ENCODE peak calls at places on chromosome 9, in ten cellular contexts. One of them, this sample, is unnamed.

GRCh38 chr9:135741276-135742219 is 39.6 kb downstream of the KCNT1 start:
- DNase-seq in amniotic stem cell: no peak
- DNase-seq in activated CD8-positive, alpha-beta memory T cell treated with anti-CD3 and anti-CD28 coated beads for 24 hours: no peak
- DNase-seq in DMS153: no peak
- DNase-seq in activated CD4-positive, alpha-beta T cell treated with anti-CD3 and anti-CD28 coated beads for 48 hours: no peak
- DNase-seq in left colon: no peak
- DNase-seq in epithelial cell of prostate: no peak
- DNase-seq in AG08395: no peak
- DNase-seq in EL: no peak
- DNase-seq in cardiac muscle cell: no peak
- DNase-seq in this sample: no peak

GRCh38 chr9:109251080-109251775 is 69.6 kb downstream of the EPB41L4B start:
- DNase-seq in amniotic stem cell: no peak
- DNase-seq in activated CD8-positive, alpha-beta memory T cell treated with anti-CD3 and anti-CD28 coated beads for 24 hours: no peak
- DNase-seq in DMS153: peak; percentile 94
- DNase-seq in activated CD4-positive, alpha-beta T cell treated with anti-CD3 and anti-CD28 coated beads for 48 hours: no peak
- DNase-seq in left colon: peak; percentile 59
- DNase-seq in epithelial cell of prostate: peak; percentile 66
- DNase-seq in AG08395: peak; percentile 25
- DNase-seq in EL: peak; percentile 80
- DNase-seq in cardiac muscle cell: peak; percentile 61
- DNase-seq in this sample: peak; percentile 29

GRCh38 chr9:95552814-95553546 is 36.2 kb upstream of the PTCH1 start:
- DNase-seq in amniotic stem cell: no peak
- DNase-seq in activated CD8-positive, alpha-beta memory T cell treated with anti-CD3 and anti-CD28 coated beads for 24 hours: peak; percentile 66
- DNase-seq in DMS153: no peak
- DNase-seq in activated CD4-positive, alpha-beta T cell treated with anti-CD3 and anti-CD28 coated beads for 48 hours: peak; percentile 40
- DNase-seq in left colon: no peak
- DNase-seq in epithelial cell of prostate: no peak
- DNase-seq in AG08395: no peak
- DNase-seq in EL: no peak
- DNase-seq in cardiac muscle cell: peak; percentile 85
- DNase-seq in this sample: no peak

GRCh38 chr9:128884164-128884563 is 2.2 kb downstream of the LRRC8A start:
- DNase-seq in amniotic stem cell: no peak
- DNase-seq in activated CD8-positive, alpha-beta memory T cell treated with anti-CD3 and anti-CD28 coated beads for 24 hours: no peak
- DNase-seq in DMS153: no peak
- DNase-seq in activated CD4-positive, alpha-beta T cell treated with anti-CD3 and anti-CD28 coated beads for 48 hours: no peak
- DNase-seq in left colon: no peak
- DNase-seq in epithelial cell of prostate: no peak
- DNase-seq in AG08395: no peak
- DNase-seq in EL: no peak
- DNase-seq in cardiac muscle cell: no peak
- DNase-seq in this sample: no peak

GRCh38 chr9:7827792-7828191 is 28.2 kb upstream of the DMAC1 start:
- DNase-seq in amniotic stem cell: no peak
- DNase-seq in activated CD8-positive, alpha-beta memory T cell treated with anti-CD3 and anti-CD28 coated beads for 24 hours: no peak
- DNase-seq in DMS153: no peak
- DNase-seq in activated CD4-positive, alpha-beta T cell treated with anti-CD3 and anti-CD28 coated beads for 48 hours: no peak
- DNase-seq in left colon: no peak
- DNase-seq in epithelial cell of prostate: no peak
- DNase-seq in AG08395: no peak
- DNase-seq in EL: no peak
- DNase-seq in cardiac muscle cell: no peak
- DNase-seq in this sample: no peak

GRCh38 chr9:4955836-4956235 is 29.2 kb upstream of the JAK2 start:
- DNase-seq in amniotic stem cell: no peak
- DNase-seq in activated CD8-positive, alpha-beta memory T cell treated with anti-CD3 and anti-CD28 coated beads for 24 hours: no peak
- DNase-seq in DMS153: no peak
- DNase-seq in activated CD4-positive, alpha-beta T cell treated with anti-CD3 and anti-CD28 coated beads for 48 hours: no peak
- DNase-seq in left colon: no peak
- DNase-seq in epithelial cell of prostate: no peak
- DNase-seq in AG08395: no peak
- DNase-seq in EL: peak; percentile 51
- DNase-seq in cardiac muscle cell: peak; percentile 18
- DNase-seq in this sample: peak; percentile 71

GRCh38 chr9:120078112-120078511 is 501.9 kb downstream of the CDK5RAP2 start:
- DNase-seq in amniotic stem cell: no peak
- DNase-seq in activated CD8-positive, alpha-beta memory T cell treated with anti-CD3 and anti-CD28 coated beads for 24 hours: no peak
- DNase-seq in DMS153: no peak
- DNase-seq in activated CD4-positive, alpha-beta T cell treated with anti-CD3 and anti-CD28 coated beads for 48 hours: no peak
- DNase-seq in left colon: no peak
- DNase-seq in epithelial cell of prostate: no peak
- DNase-seq in AG08395: no peak
- DNase-seq in EL: no peak
- DNase-seq in cardiac muscle cell: no peak
- DNase-seq in this sample: no peak

GRCh38 chr9:4086119-4087088 is 213.5 kb downstream of the GLIS3 start:
- DNase-seq in amniotic stem cell: no peak
- DNase-seq in activated CD8-positive, alpha-beta memory T cell treated with anti-CD3 and anti-CD28 coated beads for 24 hours: no peak
- DNase-seq in DMS153: no peak
- DNase-seq in activated CD4-positive, alpha-beta T cell treated with anti-CD3 and anti-CD28 coated beads for 48 hours: no peak
- DNase-seq in left colon: no peak
- DNase-seq in epithelial cell of prostate: no peak
- DNase-seq in AG08395: no peak
- DNase-seq in EL: peak; percentile 65
- DNase-seq in cardiac muscle cell: peak; percentile 64
- DNase-seq in this sample: peak; percentile 37

GRCh38 chr9:71741841-71742648 is 26.3 kb downstream of the CEMIP2 start:
- DNase-seq in amniotic stem cell: no peak
- DNase-seq in activated CD8-positive, alpha-beta memory T cell treated with anti-CD3 and anti-CD28 coated beads for 24 hours: no peak
- DNase-seq in DMS153: no peak
- DNase-seq in activated CD4-positive, alpha-beta T cell treated with anti-CD3 and anti-CD28 coated beads for 48 hours: no peak
- DNase-seq in left colon: no peak
- DNase-seq in epithelial cell of prostate: no peak
- DNase-seq in AG08395: no peak
- DNase-seq in EL: no peak
- DNase-seq in cardiac muscle cell: peak; percentile 92
- DNase-seq in this sample: peak; percentile 82

GRCh38 chr9:130034570-130034969 is 8.4 kb downstream of the FNBP1 start:
- DNase-seq in amniotic stem cell: peak; percentile 50
- DNase-seq in activated CD8-positive, alpha-beta memory T cell treated with anti-CD3 and anti-CD28 coated beads for 24 hours: peak; percentile 61
- DNase-seq in DMS153: no peak
- DNase-seq in activated CD4-positive, alpha-beta T cell treated with anti-CD3 and anti-CD28 coated beads for 48 hours: no peak
- DNase-seq in left colon: no peak
- DNase-seq in epithelial cell of prostate: no peak
- DNase-seq in AG08395: peak; percentile 63
- DNase-seq in EL: peak; percentile 70
- DNase-seq in cardiac muscle cell: peak; percentile 64
- DNase-seq in this sample: peak; percentile 76

GRCh38 chr9:69036319-69036718 is 767 bp downstream of the FXN start:
- DNase-seq in amniotic stem cell: no peak
- DNase-seq in activated CD8-positive, alpha-beta memory T cell treated with anti-CD3 and anti-CD28 coated beads for 24 hours: peak; percentile 66
- DNase-seq in DMS153: no peak
- DNase-seq in activated CD4-positive, alpha-beta T cell treated with anti-CD3 and anti-CD28 coated beads for 48 hours: peak; percentile 20
- DNase-seq in left colon: peak; percentile 30
- DNase-seq in epithelial cell of prostate: no peak
- DNase-seq in AG08395: no peak
- DNase-seq in EL: no peak
- DNase-seq in cardiac muscle cell: peak; percentile 28
- DNase-seq in this sample: no peak

GRCh38 chr9:96320749-96321280 is 18.8 kb upstream of the HSD17B3 start:
- DNase-seq in amniotic stem cell: no peak
- DNase-seq in activated CD8-positive, alpha-beta memory T cell treated with anti-CD3 and anti-CD28 coated beads for 24 hours: no peak
- DNase-seq in DMS153: no peak
- DNase-seq in activated CD4-positive, alpha-beta T cell treated with anti-CD3 and anti-CD28 coated beads for 48 hours: no peak
- DNase-seq in left colon: no peak
- DNase-seq in epithelial cell of prostate: no peak
- DNase-seq in AG08395: no peak
- DNase-seq in EL: no peak
- DNase-seq in cardiac muscle cell: no peak
- DNase-seq in this sample: no peak

GRCh38 chr9:116075191-116075590 is 78.4 kb upstream of the PAPPA start:
- DNase-seq in amniotic stem cell: peak; percentile 49
- DNase-seq in activated CD8-positive, alpha-beta memory T cell treated with anti-CD3 and anti-CD28 coated beads for 24 hours: no peak
- DNase-seq in DMS153: no peak
- DNase-seq in activated CD4-positive, alpha-beta T cell treated with anti-CD3 and anti-CD28 coated beads for 48 hours: no peak
- DNase-seq in left colon: no peak
- DNase-seq in epithelial cell of prostate: no peak
- DNase-seq in AG08395: peak; percentile 75
- DNase-seq in EL: peak; percentile 77
- DNase-seq in cardiac muscle cell: peak; percentile 86
- DNase-seq in this sample: peak; percentile 82

GRCh38 chr9:81548911-81549310 is 140.4 kb downstream of the TLE1 start:
- DNase-seq in amniotic stem cell: no peak
- DNase-seq in activated CD8-positive, alpha-beta memory T cell treated with anti-CD3 and anti-CD28 coated beads for 24 hours: no peak
- DNase-seq in DMS153: no peak
- DNase-seq in activated CD4-positive, alpha-beta T cell treated with anti-CD3 and anti-CD28 coated beads for 48 hours: no peak
- DNase-seq in left colon: no peak
- DNase-seq in epithelial cell of prostate: no peak
- DNase-seq in AG08395: no peak
- DNase-seq in EL: no peak
- DNase-seq in cardiac muscle cell: no peak
- DNase-seq in this sample: no peak

GRCh38 chr9:79263666-79264460 is 307.9 kb upstream of the TLE4 start:
- DNase-seq in amniotic stem cell: no peak
- DNase-seq in activated CD8-positive, alpha-beta memory T cell treated with anti-CD3 and anti-CD28 coated beads for 24 hours: no peak
- DNase-seq in DMS153: peak; percentile 52
- DNase-seq in activated CD4-positive, alpha-beta T cell treated with anti-CD3 and anti-CD28 coated beads for 48 hours: no peak
- DNase-seq in left colon: peak; percentile 22
- DNase-seq in epithelial cell of prostate: no peak
- DNase-seq in AG08395: peak; percentile 49
- DNase-seq in EL: peak; percentile 63
- DNase-seq in cardiac muscle cell: no peak
- DNase-seq in this sample: peak; percentile 1

GRCh38 chr9:129335456-129336129 is 157.5 kb upstream of the IER5L start:
- DNase-seq in amniotic stem cell: no peak
- DNase-seq in activated CD8-positive, alpha-beta memory T cell treated with anti-CD3 and anti-CD28 coated beads for 24 hours: no peak
- DNase-seq in DMS153: no peak
- DNase-seq in activated CD4-positive, alpha-beta T cell treated with anti-CD3 and anti-CD28 coated beads for 48 hours: no peak
- DNase-seq in left colon: peak; percentile 29
- DNase-seq in epithelial cell of prostate: no peak
- DNase-seq in AG08395: no peak
- DNase-seq in EL: no peak
- DNase-seq in cardiac muscle cell: peak; percentile 53
- DNase-seq in this sample: no peak

GRCh38 chr9:14542071-14542470 is 151.2 kb downstream of the ZDHHC21 start:
- DNase-seq in amniotic stem cell: no peak
- DNase-seq in activated CD8-positive, alpha-beta memory T cell treated with anti-CD3 and anti-CD28 coated beads for 24 hours: no peak
- DNase-seq in DMS153: no peak
- DNase-seq in activated CD4-positive, alpha-beta T cell treated with anti-CD3 and anti-CD28 coated beads for 48 hours: no peak
- DNase-seq in left colon: no peak
- DNase-seq in epithelial cell of prostate: no peak
- DNase-seq in AG08395: no peak
- DNase-seq in EL: no peak
- DNase-seq in cardiac muscle cell: no peak
- DNase-seq in this sample: no peak

GRCh38 chr9:127858041-127858512 is 3.6 kb upstream of the ENG start:
- DNase-seq in amniotic stem cell: no peak
- DNase-seq in activated CD8-positive, alpha-beta memory T cell treated with anti-CD3 and anti-CD28 coated beads for 24 hours: no peak
- DNase-seq in DMS153: peak; percentile 60
- DNase-seq in activated CD4-positive, alpha-beta T cell treated with anti-CD3 and anti-CD28 coated beads for 48 hours: no peak
- DNase-seq in left colon: no peak
- DNase-seq in epithelial cell of prostate: no peak
- DNase-seq in AG08395: no peak
- DNase-seq in EL: no peak
- DNase-seq in cardiac muscle cell: peak; percentile 69
- DNase-seq in this sample: peak; percentile 39

GRCh38 chr9:134993996-134994720 is 76.4 kb upstream of the FCN1 start:
- DNase-seq in amniotic stem cell: no peak
- DNase-seq in activated CD8-positive, alpha-beta memory T cell treated with anti-CD3 and anti-CD28 coated beads for 24 hours: no peak
- DNase-seq in DMS153: no peak
- DNase-seq in activated CD4-positive, alpha-beta T cell treated with anti-CD3 and anti-CD28 coated beads for 48 hours: no peak
- DNase-seq in left colon: no peak
- DNase-seq in epithelial cell of prostate: no peak
- DNase-seq in AG08395: no peak
- DNase-seq in EL: no peak
- DNase-seq in cardiac muscle cell: no peak
- DNase-seq in this sample: no peak

GRCh38 chr9:87771251-87772006 is 45.5 kb downstream of the CTSL start:
- DNase-seq in amniotic stem cell: no peak
- DNase-seq in activated CD8-positive, alpha-beta memory T cell treated with anti-CD3 and anti-CD28 coated beads for 24 hours: no peak
- DNase-seq in DMS153: no peak
- DNase-seq in activated CD4-positive, alpha-beta T cell treated with anti-CD3 and anti-CD28 coated beads for 48 hours: no peak
- DNase-seq in left colon: no peak
- DNase-seq in epithelial cell of prostate: no peak
- DNase-seq in AG08395: no peak
- DNase-seq in EL: no peak
- DNase-seq in cardiac muscle cell: no peak
- DNase-seq in this sample: no peak

GRCh38 chr9:128169492-128169891 is 9.4 kb downstream of the BBLN start:
- DNase-seq in amniotic stem cell: no peak
- DNase-seq in activated CD8-positive, alpha-beta memory T cell treated with anti-CD3 and anti-CD28 coated beads for 24 hours: no peak
- DNase-seq in DMS153: no peak
- DNase-seq in activated CD4-positive, alpha-beta T cell treated with anti-CD3 and anti-CD28 coated beads for 48 hours: no peak
- DNase-seq in left colon: no peak
- DNase-seq in epithelial cell of prostate: no peak
- DNase-seq in AG08395: no peak
- DNase-seq in EL: no peak
- DNase-seq in cardiac muscle cell: no peak
- DNase-seq in this sample: no peak

GRCh38 chr9:133683494-133684460 is 47.6 kb downstream of the DBH start:
- DNase-seq in amniotic stem cell: no peak
- DNase-seq in activated CD8-positive, alpha-beta memory T cell treated with anti-CD3 and anti-CD28 coated beads for 24 hours: peak; percentile 88
- DNase-seq in DMS153: no peak
- DNase-seq in activated CD4-positive, alpha-beta T cell treated with anti-CD3 and anti-CD28 coated beads for 48 hours: peak; percentile 64
- DNase-seq in left colon: peak; percentile 24
- DNase-seq in epithelial cell of prostate: no peak
- DNase-seq in AG08395: peak; percentile 36
- DNase-seq in EL: no peak
- DNase-seq in cardiac muscle cell: peak; percentile 66
- DNase-seq in this sample: no peak

GRCh38 chr9:71929223-71929622 is 17.8 kb downstream of the C9orf85 start:
- DNase-seq in amniotic stem cell: no peak
- DNase-seq in activated CD8-positive, alpha-beta memory T cell treated with anti-CD3 and anti-CD28 coated beads for 24 hours: no peak
- DNase-seq in DMS153: no peak
- DNase-seq in activated CD4-positive, alpha-beta T cell treated with anti-CD3 and anti-CD28 coated beads for 48 hours: no peak
- DNase-seq in left colon: no peak
- DNase-seq in epithelial cell of prostate: peak; percentile 94
- DNase-seq in AG08395: no peak
- DNase-seq in EL: peak; percentile 82
- DNase-seq in cardiac muscle cell: no peak
- DNase-seq in this sample: peak; percentile 33

GRCh38 chr9:88197781-88198345 is 59.6 kb upstream of the SPATA31C2 start:
- DNase-seq in amniotic stem cell: no peak
- DNase-seq in activated CD8-positive, alpha-beta memory T cell treated with anti-CD3 and anti-CD28 coated beads for 24 hours: no peak
- DNase-seq in DMS153: no peak
- DNase-seq in activated CD4-positive, alpha-beta T cell treated with anti-CD3 and anti-CD28 coated beads for 48 hours: no peak
- DNase-seq in left colon: no peak
- DNase-seq in epithelial cell of prostate: peak; percentile 51
- DNase-seq in AG08395: peak; percentile 81
- DNase-seq in EL: peak; percentile 92
- DNase-seq in cardiac muscle cell: peak; percentile 69
- DNase-seq in this sample: peak; percentile 68

GRCh38 chr9:77307166-77307565 is 129.8 kb downstream of the VPS13A start:
- DNase-seq in amniotic stem cell: no peak
- DNase-seq in activated CD8-positive, alpha-beta memory T cell treated with anti-CD3 and anti-CD28 coated beads for 24 hours: no peak
- DNase-seq in DMS153: no peak
- DNase-seq in activated CD4-positive, alpha-beta T cell treated with anti-CD3 and anti-CD28 coated beads for 48 hours: no peak
- DNase-seq in left colon: no peak
- DNase-seq in epithelial cell of prostate: no peak
- DNase-seq in AG08395: no peak
- DNase-seq in EL: no peak
- DNase-seq in cardiac muscle cell: no peak
- DNase-seq in this sample: no peak

GRCh38 chr9:105187781-105188180 is 56.7 kb upstream of the SLC44A1 start:
- DNase-seq in amniotic stem cell: peak; percentile 32
- DNase-seq in activated CD8-positive, alpha-beta memory T cell treated with anti-CD3 and anti-CD28 coated beads for 24 hours: no peak
- DNase-seq in DMS153: no peak
- DNase-seq in activated CD4-positive, alpha-beta T cell treated with anti-CD3 and anti-CD28 coated beads for 48 hours: no peak
- DNase-seq in left colon: no peak
- DNase-seq in epithelial cell of prostate: peak; percentile 36
- DNase-seq in AG08395: peak; percentile 66
- DNase-seq in EL: peak; percentile 77
- DNase-seq in cardiac muscle cell: peak; percentile 90
- DNase-seq in this sample: peak; percentile 89

GRCh38 chr9:121322037-121322736 is 47.9 kb downstream of the STOM start:
- DNase-seq in amniotic stem cell: peak; percentile 64
- DNase-seq in activated CD8-positive, alpha-beta memory T cell treated with anti-CD3 and anti-CD28 coated beads for 24 hours: no peak
- DNase-seq in DMS153: no peak
- DNase-seq in activated CD4-positive, alpha-beta T cell treated with anti-CD3 and anti-CD28 coated beads for 48 hours: no peak
- DNase-seq in left colon: no peak
- DNase-seq in epithelial cell of prostate: peak; percentile 93
- DNase-seq in AG08395: peak; percentile 75
- DNase-seq in EL: peak; percentile 94
- DNase-seq in cardiac muscle cell: peak; percentile 88
- DNase-seq in this sample: peak; percentile 98

GRCh38 chr9:88623698-88624097 is 88.7 kb downstream of the NXNL2 start:
- DNase-seq in amniotic stem cell: no peak
- DNase-seq in activated CD8-positive, alpha-beta memory T cell treated with anti-CD3 and anti-CD28 coated beads for 24 hours: no peak
- DNase-seq in DMS153: no peak
- DNase-seq in activated CD4-positive, alpha-beta T cell treated with anti-CD3 and anti-CD28 coated beads for 48 hours: no peak
- DNase-seq in left colon: no peak
- DNase-seq in epithelial cell of prostate: no peak
- DNase-seq in AG08395: no peak
- DNase-seq in EL: no peak
- DNase-seq in cardiac muscle cell: no peak
- DNase-seq in this sample: peak; percentile 23

This sample was measured in fibroblast of the aortic adventitia.